ENCODE peak calls at places on chromosomes 4 and X, in four cellular contexts. D is K562, V is HepG2, W is GM12878. U is an unnamed sample.

GRCh38 chr4:173333658-173334084 is 487 bp downstream of the HMGB2 start:
- DNase-seq in V (peak), W (no peak), D (peak), U (peak)

GRCh38 chr4:25821267-25821666 is 41.5 kb downstream of the SEL1L3 start:
- DNase-seq in W (no peak), V (no peak), D (no peak), U (no peak)

GRCh38 chrX:3403748-3404147 is 57.3 kb upstream of the MXRA5 start:
- DNase-seq in W (no peak), V (no peak), D (no peak), U (no peak)

GRCh38 chrX:71664889-71665491 is 2.4 kb upstream of the LOC101059915 start:
- DNase-seq in V (no peak), D (no peak), W (no peak), U (no peak)

GRCh38 chr4:158122501-158122900 is 50.3 kb downstream of the GASK1B start:
- DNase-seq in D (no peak), V (no peak), W (no peak), U (no peak)

GRCh38 chrX:136497556-136498048 is at the start of gene HTATSF1:
- DNase-seq in W (no peak), V (no peak), D (no peak), U (no peak)

GRCh38 chrX:47166126-47166525 is 21.1 kb downstream of the RBM10 start:
- DNase-seq in W (no peak), D (no peak), V (no peak), U (no peak)

GRCh38 chr4:174550541-174550940 is 28.3 kb upstream of the HPGD start:
- DNase-seq in D (no peak), V (no peak), W (no peak), U (no peak)

GRCh38 chr4:18568600-18568999 is 547.0 kb upstream of the LCORL start:
- DNase-seq in W (no peak), D (no peak), V (no peak), U (peak)

GRCh38 chrX:104370089-104370488 is 115.4 kb upstream of the ESX1 start:
- DNase-seq in V (peak), W (no peak), D (peak), U (peak)

GRCh38 chr4:52037730-52038108 is 380 bp downstream of the SGCB start:
- DNase-seq in W (no peak), D (no peak), V (no peak), U (no peak)

GRCh38 chr4:17203767-17204166 is 305.3 kb upstream of the LDB2 start:
- DNase-seq in V (no peak), W (no peak), D (no peak), U (no peak)

GRCh38 chr4:74926007-74926406 is 6.9 kb upstream of the PARM1 start:
- DNase-seq in V (no peak), W (no peak), D (no peak), U (no peak)

GRCh38 chrX:46152756-46153155 is 392.5 kb downstream of the ZNF674 start:
- DNase-seq in W (no peak), V (no peak), D (no peak), U (no peak)
- TF ChIP-seq JUND in W (no peak), V (no peak), D (no peak), U (no peak)

GRCh38 chr4:19835429-19835828 is 416.3 kb upstream of the SLIT2 start:
- DNase-seq in W (no peak), D (no peak), V (no peak), U (no peak)

GRCh38 chr4:19831644-19832285 is 419.9 kb upstream of the SLIT2 start:
- DNase-seq in W (no peak), D (no peak), V (no peak), U (no peak)

DNA sequence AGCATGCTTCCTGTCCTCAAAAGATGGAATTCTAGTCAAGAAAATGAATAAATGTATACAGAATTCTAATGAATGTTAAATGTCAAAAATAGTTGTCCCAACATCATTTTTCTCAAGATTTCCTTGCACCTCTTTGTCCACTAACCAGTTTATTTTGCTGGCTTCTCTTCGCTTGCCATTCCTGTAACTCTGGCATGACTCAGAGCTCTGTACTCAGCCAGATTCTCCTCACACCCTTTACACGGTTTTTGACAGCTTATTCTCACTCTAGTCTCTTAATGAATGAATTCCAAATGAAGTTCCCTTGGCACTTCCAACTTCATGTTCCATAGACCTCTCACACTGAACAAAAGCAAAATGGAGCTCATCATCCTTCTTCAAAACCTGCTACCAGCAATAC is 419.3 kb upstream of the SLIT2 start:
- DNase-seq in V (no peak), W (no peak), D (no peak), U (no peak)
- TF ChIP-seq JUND in V (no peak), W (no peak), D (no peak), U (no peak)

DNA sequence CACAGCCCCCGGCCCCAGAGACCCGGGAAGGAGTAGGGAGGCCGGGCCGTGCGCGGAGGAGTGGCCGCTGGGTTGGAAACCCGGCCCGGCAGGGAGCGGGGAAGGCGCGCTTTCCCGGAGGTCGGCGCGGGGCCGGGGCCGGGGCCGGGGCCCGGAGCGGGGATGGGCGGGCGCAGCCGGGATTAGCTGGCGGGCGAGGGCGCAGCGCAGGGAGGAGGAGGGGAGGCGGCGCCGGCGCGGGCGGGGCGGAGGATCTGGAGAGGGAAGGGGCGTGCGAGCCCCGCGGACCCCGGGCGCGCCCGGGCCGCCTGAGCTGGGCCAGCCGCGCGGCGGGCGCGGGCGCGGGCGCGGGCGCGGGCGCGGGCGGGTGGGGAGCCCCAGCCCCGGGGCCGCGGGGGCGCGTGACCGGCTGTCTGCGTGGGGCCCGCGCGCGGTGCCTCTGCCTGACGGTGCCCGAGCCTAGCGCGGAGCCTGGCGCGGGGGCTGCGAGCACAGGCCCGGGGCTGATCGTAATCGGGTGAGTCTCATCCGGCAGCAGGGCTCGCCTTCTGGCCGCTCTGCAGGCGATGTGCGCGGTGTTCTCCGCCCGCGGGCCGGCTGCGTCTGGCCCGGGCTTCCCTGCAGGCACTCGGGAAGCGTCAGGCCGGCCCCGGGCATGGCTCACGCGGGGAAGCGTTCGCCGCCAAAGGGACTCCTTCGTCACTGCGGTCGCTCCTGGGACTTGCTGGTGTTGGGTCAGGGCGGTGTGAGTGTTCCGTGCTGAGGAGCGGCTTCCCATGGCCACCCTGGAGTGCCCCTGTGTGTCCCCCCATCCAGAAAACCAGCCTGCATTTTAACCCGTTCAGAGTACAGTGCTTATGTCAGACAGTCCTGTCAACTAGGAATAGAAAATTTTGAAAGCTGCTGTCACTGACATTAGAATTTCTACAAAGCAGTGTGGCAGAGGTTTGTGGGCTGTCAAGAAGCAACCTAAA is 40.4 kb downstream of the FAM149A start:
- DNase-seq in D (peak), W (no peak), V (no peak), U (peak)
- TF ChIP-seq JUND in D (no peak), W (no peak), V (no peak), U (no peak)

GRCh38 chrX:69398881-69399280 is 105.2 kb upstream of the NALF2 start:
- DNase-seq in V (no peak), D (no peak), W (no peak), U (no peak)

DNA sequence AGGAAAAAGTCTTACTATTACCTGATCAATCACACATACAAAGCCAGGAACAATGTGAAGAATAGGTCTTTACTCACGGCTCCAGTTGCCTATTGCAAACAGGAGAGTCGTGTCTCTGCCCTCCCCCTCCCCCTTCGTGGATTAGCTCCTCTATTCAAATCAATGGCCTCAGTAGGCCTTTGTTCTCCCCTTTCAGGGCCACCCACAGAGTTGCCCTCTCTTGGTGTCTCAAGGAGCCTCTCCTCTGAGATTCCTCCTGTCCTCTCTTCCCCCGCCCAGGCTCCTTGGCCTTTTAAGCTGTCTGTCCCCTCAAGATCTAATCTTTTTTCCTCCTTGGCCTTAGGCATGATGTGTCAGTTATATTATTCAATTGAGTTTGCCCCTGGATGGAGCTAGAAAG is 107.2 kb upstream of the NALF2 start:
- DNase-seq in D (no peak), W (no peak), V (no peak), U (no peak)
- TF ChIP-seq JUND in D (no peak), W (no peak), V (no peak), U (no peak)

GRCh38 chrX:40262641-40263560 is 165.1 kb upstream of the BCOR start:
- DNase-seq in D (no peak), W (no peak), V (peak), U (peak)
- TF ChIP-seq JUND in D (no peak), W (no peak), V (no peak), U (no peak)

DNA sequence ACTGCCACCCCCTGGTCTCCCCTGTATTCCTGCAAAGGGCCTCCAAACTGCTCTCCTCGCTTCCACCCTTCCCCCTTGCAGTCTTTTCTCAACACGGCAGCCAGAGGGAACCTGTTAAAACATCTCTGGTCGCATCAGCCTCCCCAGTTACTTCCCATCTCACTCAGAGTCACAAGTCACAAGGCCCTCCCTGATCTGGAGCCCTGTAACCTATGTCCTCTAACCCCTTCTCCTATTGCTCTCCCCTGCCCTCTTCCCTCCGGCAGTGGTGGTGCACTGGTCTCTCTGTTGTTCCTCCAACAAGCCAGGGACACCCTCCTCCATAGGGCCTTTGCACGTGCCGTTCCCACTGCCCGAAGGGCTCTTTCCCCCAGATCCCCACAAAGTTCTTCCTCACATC is 73.2 kb downstream of the SH3KBP1 start:
- DNase-seq in W (no peak), D (peak), V (peak), U (no peak)
- TF ChIP-seq JUND in W (no peak), D (no peak), V (no peak), U (no peak)

DNA sequence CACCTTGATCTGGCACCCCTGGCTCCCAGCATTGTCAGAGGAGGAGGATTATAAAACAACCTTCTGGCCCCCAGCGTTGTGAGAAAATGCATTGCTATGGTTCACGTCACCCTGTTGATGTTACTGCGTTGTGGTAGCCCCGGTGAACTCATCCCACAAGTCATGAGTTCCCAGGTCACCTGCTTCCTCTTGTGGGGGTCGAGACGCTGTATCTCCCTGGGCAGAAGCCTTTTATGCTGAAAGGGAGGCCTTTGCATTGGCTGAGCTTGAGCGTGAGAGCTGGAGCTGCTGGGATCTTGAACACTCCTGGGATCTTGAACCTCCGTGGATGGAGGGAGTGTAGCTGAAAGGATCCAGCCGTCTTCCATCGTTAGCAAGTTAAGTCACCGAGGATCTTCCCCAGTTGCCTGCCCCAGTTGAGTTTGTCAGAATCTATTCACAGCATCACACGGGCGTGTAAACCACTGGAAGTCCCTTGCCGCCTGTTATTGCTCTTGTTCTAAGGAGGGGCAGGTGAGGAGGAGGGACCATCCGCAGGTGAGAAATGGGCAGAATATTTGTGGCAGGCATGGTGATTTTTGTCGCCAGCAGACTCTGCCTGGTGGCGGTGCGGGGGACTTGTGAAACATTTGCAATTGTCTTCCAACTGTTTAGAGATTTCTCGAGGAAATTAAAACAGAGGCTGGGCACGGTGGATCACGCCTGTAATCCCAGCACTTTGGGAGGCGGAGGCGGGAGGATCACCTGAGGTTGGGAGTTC is 299.9 kb downstream of the ASMT start:
- DNase-seq in D (no peak), V (no peak), W (no peak), U (no peak)
- TF ChIP-seq JUND in D (no peak), V (no peak), W (no peak), U (no peak)

GRCh38 chr4:163681208-163681821 is 186.8 kb downstream of the TMA16 start:
- DNase-seq in V (peak), D (peak), W (no peak), U (no peak)
- TF ChIP-seq JUND in V (no peak), D (no peak), W (no peak), U (no peak)

GRCh38 chrX:39258331-39258730 is 457.1 kb downstream of the MID1IP1 start:
- DNase-seq in D (peak), V (no peak), W (no peak), U (no peak)
- TF ChIP-seq JUND in D (no peak), V (no peak), W (no peak), U (no peak)